ENCODE peak calls at places on chromosomes 7 and 10, in ten cellular contexts. One of them, this sample, is unnamed.
A peak's percentile ranks its signal among the peaks of the same experiment; 100 is the strongest.

GRCh38 chr7:1889556-1890181 is 219.6 kb downstream of the ELFN1 start:
- DNase-seq in BE2C: no peak
- DNase-seq in heart left ventricle: no peak
- DNase-seq in tibial artery: no peak
- DNase-seq in PC-3: peak; percentile 3
- DNase-seq in heart right ventricle: no peak
- DNase-seq in transverse colon: no peak
- DNase-seq in cardiac muscle cell: peak; percentile 78
- DNase-seq in endodermal cell: no peak
- DNase-seq in ovary: no peak
- DNase-seq in this sample: no peak

GRCh38 chr10:74947781-74948401 is 121.5 kb downstream of the KAT6B start:
- DNase-seq in BE2C: peak; percentile 48
- DNase-seq in heart left ventricle: no peak
- DNase-seq in tibial artery: no peak
- DNase-seq in PC-3: peak; percentile 99
- DNase-seq in heart right ventricle: no peak
- DNase-seq in transverse colon: peak; percentile 22
- DNase-seq in cardiac muscle cell: no peak
- DNase-seq in endodermal cell: no peak
- DNase-seq in ovary: no peak
- DNase-seq in this sample: no peak

GRCh38 chr7:103540986-103541385 is 95.0 kb upstream of the SLC26A5 start:
- DNase-seq in BE2C: no peak
- DNase-seq in heart left ventricle: peak; percentile 87
- DNase-seq in tibial artery: peak; percentile 94
- DNase-seq in PC-3: no peak
- DNase-seq in heart right ventricle: peak; percentile 83
- DNase-seq in transverse colon: no peak
- DNase-seq in cardiac muscle cell: no peak
- DNase-seq in endodermal cell: no peak
- DNase-seq in ovary: no peak
- DNase-seq in this sample: no peak

GRCh38 chr7:140696679-140697446 is at the start of gene NDUFB2:
- DNase-seq in BE2C: peak; percentile 85
- DNase-seq in heart left ventricle: peak; percentile 88
- DNase-seq in tibial artery: peak; percentile 80
- DNase-seq in PC-3: peak; percentile 61
- DNase-seq in heart right ventricle: peak; percentile 53
- DNase-seq in transverse colon: peak; percentile 81
- DNase-seq in cardiac muscle cell: peak; percentile 84
- DNase-seq in endodermal cell: peak; percentile 94
- DNase-seq in ovary: peak; percentile 81
- DNase-seq in this sample: no peak

GRCh38 chr10:117899181-117899683 is 147.5 kb downstream of the RAB11FIP2 start:
- DNase-seq in BE2C: no peak
- DNase-seq in heart left ventricle: no peak
- DNase-seq in tibial artery: no peak
- DNase-seq in PC-3: peak; percentile 14
- DNase-seq in heart right ventricle: no peak
- DNase-seq in transverse colon: no peak
- DNase-seq in cardiac muscle cell: no peak
- DNase-seq in endodermal cell: no peak
- DNase-seq in ovary: no peak
- DNase-seq in this sample: no peak

GRCh38 chr10:24944512-24945255 is 7.7 kb downstream of the PRTFDC1 start:
- DNase-seq in BE2C: peak; percentile 14
- DNase-seq in heart left ventricle: peak; percentile 41
- DNase-seq in tibial artery: no peak
- DNase-seq in PC-3: peak; percentile 83
- DNase-seq in heart right ventricle: peak; percentile 37
- DNase-seq in transverse colon: peak; percentile 69
- DNase-seq in cardiac muscle cell: peak; percentile 75
- DNase-seq in endodermal cell: peak; percentile 62
- DNase-seq in ovary: no peak
- DNase-seq in this sample: no peak

GRCh38 chr10:24570658-24571426 is 152.8 kb downstream of the ARHGAP21 start:
- DNase-seq in BE2C: no peak
- DNase-seq in heart left ventricle: no peak
- DNase-seq in tibial artery: no peak
- DNase-seq in PC-3: no peak
- DNase-seq in heart right ventricle: no peak
- DNase-seq in transverse colon: no peak
- DNase-seq in cardiac muscle cell: no peak
- DNase-seq in endodermal cell: no peak
- DNase-seq in ovary: no peak
- DNase-seq in this sample: no peak

GRCh38 chr10:110006358-110007170 is 1.2 kb upstream of the ADD3 start:
- DNase-seq in BE2C: peak; percentile 51
- DNase-seq in heart left ventricle: peak; percentile 79
- DNase-seq in tibial artery: peak; percentile 81
- DNase-seq in PC-3: no peak
- DNase-seq in heart right ventricle: peak; percentile 80
- DNase-seq in transverse colon: peak; percentile 48
- DNase-seq in cardiac muscle cell: peak; percentile 80
- DNase-seq in endodermal cell: no peak
- DNase-seq in ovary: no peak
- DNase-seq in this sample: peak; percentile 3

GRCh38 chr7:149209518-149210269 is 14.3 kb downstream of the ZNF282 start:
- DNase-seq in BE2C: peak; percentile 66
- DNase-seq in heart left ventricle: no peak
- DNase-seq in tibial artery: no peak
- DNase-seq in PC-3: peak; percentile 77
- DNase-seq in heart right ventricle: no peak
- DNase-seq in transverse colon: peak; percentile 45
- DNase-seq in cardiac muscle cell: peak; percentile 80
- DNase-seq in endodermal cell: peak; percentile 94
- DNase-seq in ovary: no peak
- DNase-seq in this sample: peak; percentile 62

GRCh38 chr7:89837515-89837914 is 316.8 kb upstream of the STEAP1 start:
- DNase-seq in BE2C: no peak
- DNase-seq in heart left ventricle: no peak
- DNase-seq in tibial artery: no peak
- DNase-seq in PC-3: peak; percentile 1
- DNase-seq in heart right ventricle: no peak
- DNase-seq in transverse colon: no peak
- DNase-seq in cardiac muscle cell: peak; percentile 12
- DNase-seq in endodermal cell: no peak
- DNase-seq in ovary: no peak
- DNase-seq in this sample: no peak

GRCh38 chr10:5199398-5199797 is 2.8 kb downstream of the AKR1C4 start:
- DNase-seq in BE2C: no peak
- DNase-seq in heart left ventricle: no peak
- DNase-seq in tibial artery: no peak
- DNase-seq in PC-3: no peak
- DNase-seq in heart right ventricle: no peak
- DNase-seq in transverse colon: no peak
- DNase-seq in cardiac muscle cell: no peak
- DNase-seq in endodermal cell: peak; percentile 72
- DNase-seq in ovary: no peak
- DNase-seq in this sample: no peak

GRCh38 chr7:23938937-23939552 is 229.0 kb downstream of the STK31 start:
- DNase-seq in BE2C: peak; percentile 49
- DNase-seq in heart left ventricle: no peak
- DNase-seq in tibial artery: no peak
- DNase-seq in PC-3: peak; percentile 64
- DNase-seq in heart right ventricle: no peak
- DNase-seq in transverse colon: peak; percentile 38
- DNase-seq in cardiac muscle cell: peak; percentile 51
- DNase-seq in endodermal cell: peak; percentile 83
- DNase-seq in ovary: no peak
- DNase-seq in this sample: no peak

GRCh38 chr7:51376420-51377092 is 59.9 kb upstream of the COBL start:
- DNase-seq in BE2C: no peak
- DNase-seq in heart left ventricle: no peak
- DNase-seq in tibial artery: no peak
- DNase-seq in PC-3: peak; percentile 91
- DNase-seq in heart right ventricle: no peak
- DNase-seq in transverse colon: no peak
- DNase-seq in cardiac muscle cell: peak; percentile 27
- DNase-seq in endodermal cell: no peak
- DNase-seq in ovary: no peak
- DNase-seq in this sample: no peak

GRCh38 chr10:101601541-101601940 is 13.4 kb downstream of the DPCD start:
- DNase-seq in BE2C: peak; percentile 31
- DNase-seq in heart left ventricle: peak; percentile 71
- DNase-seq in tibial artery: no peak
- DNase-seq in PC-3: no peak
- DNase-seq in heart right ventricle: peak; percentile 52
- DNase-seq in transverse colon: no peak
- DNase-seq in cardiac muscle cell: no peak
- DNase-seq in endodermal cell: peak; percentile 44
- DNase-seq in ovary: no peak
- DNase-seq in this sample: no peak

GRCh38 chr7:93921607-93922446 is at the start of gene GNG11:
- DNase-seq in BE2C: peak; percentile 67
- DNase-seq in heart left ventricle: peak; percentile 92
- DNase-seq in tibial artery: peak; percentile 88
- DNase-seq in PC-3: peak; percentile 65
- DNase-seq in heart right ventricle: peak; percentile 87
- DNase-seq in transverse colon: peak; percentile 46
- DNase-seq in cardiac muscle cell: peak; percentile 87
- DNase-seq in endodermal cell: peak; percentile 84
- DNase-seq in ovary: peak; percentile 87
- DNase-seq in this sample: no peak

GRCh38 chr7:93920496-93921189 is 892 bp upstream of the GNG11 start:
- DNase-seq in BE2C: no peak
- DNase-seq in heart left ventricle: no peak
- DNase-seq in tibial artery: no peak
- DNase-seq in PC-3: no peak
- DNase-seq in heart right ventricle: no peak
- DNase-seq in transverse colon: no peak
- DNase-seq in cardiac muscle cell: peak; percentile 32
- DNase-seq in endodermal cell: no peak
- DNase-seq in ovary: no peak
- DNase-seq in this sample: no peak

GRCh38 chr7:93921190-93921585 is 347 bp upstream of the GNG11 start:
- DNase-seq in BE2C: no peak
- DNase-seq in heart left ventricle: no peak
- DNase-seq in tibial artery: no peak
- DNase-seq in PC-3: no peak
- DNase-seq in heart right ventricle: no peak
- DNase-seq in transverse colon: no peak
- DNase-seq in cardiac muscle cell: peak; percentile 30
- DNase-seq in endodermal cell: no peak
- DNase-seq in ovary: no peak
- DNase-seq in this sample: no peak

GRCh38 chr7:93923946-93924345 is 2.4 kb downstream of the GNG11 start:
- DNase-seq in BE2C: no peak
- DNase-seq in heart left ventricle: no peak
- DNase-seq in tibial artery: no peak
- DNase-seq in PC-3: no peak
- DNase-seq in heart right ventricle: no peak
- DNase-seq in transverse colon: no peak
- DNase-seq in cardiac muscle cell: no peak
- DNase-seq in endodermal cell: no peak
- DNase-seq in ovary: no peak
- DNase-seq in this sample: no peak

GRCh38 chr7:93923291-93923690 is 1.8 kb downstream of the GNG11 start:
- DNase-seq in BE2C: no peak
- DNase-seq in heart left ventricle: no peak
- DNase-seq in tibial artery: no peak
- DNase-seq in PC-3: no peak
- DNase-seq in heart right ventricle: no peak
- DNase-seq in transverse colon: no peak
- DNase-seq in cardiac muscle cell: peak; percentile 46
- DNase-seq in endodermal cell: no peak
- DNase-seq in ovary: no peak
- DNase-seq in this sample: no peak
- H3K4me3 ChIP-seq in BE2C: no peak overlapping the region
- H3K4me3 ChIP-seq in heart left ventricle: peak overlapping the region; percentile 72
- H3K4me3 ChIP-seq in tibial artery: peak overlapping the region; percentile 61
- H3K4me3 ChIP-seq in PC-3: peak overlapping the region; percentile 73
- H3K4me3 ChIP-seq in heart right ventricle: peak overlapping the region; percentile 51
- H3K4me3 ChIP-seq in transverse colon: no peak overlapping the region
- H3K4me3 ChIP-seq in cardiac muscle cell: peak overlapping the region; percentile 35
- H3K4me3 ChIP-seq in endodermal cell: no peak overlapping the region
- H3K4me3 ChIP-seq in ovary: peak overlapping the region; percentile 80
- H3K4me3 ChIP-seq in this sample: no peak overlapping the region

GRCh38 chr7:117158941-117159705 is 163.7 kb downstream of the WNT2 start:
- DNase-seq in BE2C: no peak
- DNase-seq in heart left ventricle: no peak
- DNase-seq in tibial artery: no peak
- DNase-seq in PC-3: no peak
- DNase-seq in heart right ventricle: no peak
- DNase-seq in transverse colon: no peak
- DNase-seq in cardiac muscle cell: no peak
- DNase-seq in endodermal cell: no peak
- DNase-seq in ovary: no peak
- DNase-seq in this sample: no peak
- H3K4me1 ChIP-seq in BE2C: peaks cover 14% of the 10 kb centered on the region
- H3K4me1 ChIP-seq in heart left ventricle: peaks cover 28% of the 10 kb centered on the region
- H3K4me1 ChIP-seq in tibial artery: peaks cover 44% of the 10 kb centered on the region
- H3K4me1 ChIP-seq in PC-3: peaks cover 47% of the 10 kb centered on the region
- H3K4me1 ChIP-seq in heart right ventricle: peaks cover 35% of the 10 kb centered on the region
- H3K4me1 ChIP-seq in transverse colon: peaks cover 7% of the 10 kb centered on the region
- H3K4me1 ChIP-seq in cardiac muscle cell: peaks cover 35% of the 10 kb centered on the region
- H3K4me1 ChIP-seq in endodermal cell: peaks cover 7% of the 10 kb centered on the region
- H3K4me1 ChIP-seq in ovary: peaks cover 4% of the 10 kb centered on the region
- H3K4me1 ChIP-seq in this sample: no peaks in the 10 kb centered on the region

DNA sequence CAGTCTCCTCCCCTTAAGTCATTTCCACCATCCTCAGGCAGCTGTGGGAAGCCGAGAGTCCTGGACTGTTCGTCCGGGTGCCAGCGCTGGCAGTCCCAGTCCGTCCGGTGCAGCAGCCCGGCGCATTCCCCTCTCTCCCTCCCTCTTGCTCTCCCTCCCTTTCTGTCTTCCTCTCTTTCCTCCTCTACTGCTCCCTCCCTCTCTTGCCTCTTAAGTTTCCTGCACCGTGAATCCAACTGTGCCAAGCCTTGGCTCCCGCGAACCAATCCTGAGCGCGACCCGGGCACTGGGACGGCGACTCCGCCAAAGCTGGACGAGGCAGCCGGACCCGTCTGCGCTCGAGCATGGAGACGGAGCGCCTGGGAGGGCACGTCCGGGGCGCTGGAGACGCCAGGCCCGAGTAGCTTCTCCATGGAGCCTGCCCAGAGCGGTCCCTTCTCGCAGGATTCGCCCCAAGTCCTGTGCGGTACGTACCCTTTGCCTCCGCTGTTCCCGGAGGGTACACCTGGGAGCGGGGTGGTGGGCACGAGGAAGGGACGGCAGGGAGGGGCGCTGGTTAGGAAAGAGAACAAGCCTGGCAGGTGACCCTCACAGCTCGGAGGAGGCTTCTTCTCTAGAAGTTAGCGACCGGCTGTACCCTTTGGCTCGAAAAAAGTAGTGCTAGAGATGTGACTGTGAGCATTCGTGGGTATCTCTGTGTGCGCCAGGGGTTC is 1.0 kb downstream of the NXPH1 start:
- DNase-seq in BE2C: peak; percentile 55
- DNase-seq in heart left ventricle: no peak
- DNase-seq in tibial artery: no peak
- DNase-seq in PC-3: no peak
- DNase-seq in heart right ventricle: no peak
- DNase-seq in transverse colon: no peak
- DNase-seq in cardiac muscle cell: no peak
- DNase-seq in endodermal cell: peak; percentile 79
- DNase-seq in ovary: no peak
- DNase-seq in this sample: no peak
- TF ChIP-seq CTCF in BE2C: no peak
- TF ChIP-seq CTCF in heart left ventricle: no peak
- TF ChIP-seq CTCF in tibial artery: no peak
- TF ChIP-seq CTCF in PC-3: no peak
- TF ChIP-seq CTCF in heart right ventricle: no peak
- TF ChIP-seq CTCF in transverse colon: no peak
- TF ChIP-seq CTCF in cardiac muscle cell: no peak
- TF ChIP-seq CTCF in endodermal cell: no peak
- TF ChIP-seq CTCF in ovary: no peak
- TF ChIP-seq CTCF in this sample: no peak

GRCh38 chr7:117873933-117874530 is 791 bp upstream of the CTTNBP2 start:
- DNase-seq in BE2C: no peak
- DNase-seq in heart left ventricle: no peak
- DNase-seq in tibial artery: no peak
- DNase-seq in PC-3: no peak
- DNase-seq in heart right ventricle: no peak
- DNase-seq in transverse colon: no peak
- DNase-seq in cardiac muscle cell: no peak
- DNase-seq in endodermal cell: no peak
- DNase-seq in ovary: no peak
- DNase-seq in this sample: no peak
- H3K4me3 ChIP-seq in BE2C: no peak overlapping the region
- H3K4me3 ChIP-seq in heart left ventricle: peak overlapping the region; percentile 95
- H3K4me3 ChIP-seq in tibial artery: peak overlapping the region; percentile 96
- H3K4me3 ChIP-seq in PC-3: peak overlapping the region; percentile 71
- H3K4me3 ChIP-seq in heart right ventricle: peak overlapping the region; percentile 61
- H3K4me3 ChIP-seq in transverse colon: peak overlapping the region; percentile 61
- H3K4me3 ChIP-seq in cardiac muscle cell: peak overlapping the region; percentile 93
- H3K4me3 ChIP-seq in endodermal cell: peak overlapping the region; percentile 86
- H3K4me3 ChIP-seq in ovary: peak overlapping the region; percentile 66
- H3K4me3 ChIP-seq in this sample: no peak overlapping the region

This sample was measured in CD8-positive, alpha-beta T cell.